ENCODE peak calls at places on chromosomes 4 and X, in four cellular contexts. One of them, this sample, is unnamed.

GRCh38 chr4:112516401-112517066 is 554 bp upstream of the NEUROG2 start:
- DNase-seq in IMR-90: no peak
- DNase-seq in K562: peak
- DNase-seq in GM12878: no peak
- DNase-seq in this sample: no peak

GRCh38 chrX:2701600-2701999 is 10.5 kb downstream of the CD99 start:
- DNase-seq in IMR-90: no peak
- DNase-seq in K562: no peak
- DNase-seq in GM12878: peak
- DNase-seq in this sample: no peak

GRCh38 chr4:38106301-38106700 is 146.1 kb downstream of the PTTG2 start:
- DNase-seq in GM12878: no peak
- DNase-seq in IMR-90: peak
- DNase-seq in K562: no peak
- DNase-seq in this sample: no peak

GRCh38 chr4:144582105-144582850 is 63.7 kb upstream of the HHIP start:
- DNase-seq in IMR-90: peak
- DNase-seq in GM12878: no peak
- DNase-seq in K562: no peak
- DNase-seq in this sample: no peak

GRCh38 chr4:183177001-183177400 is 77.9 kb downstream of the WWC2 start:
- DNase-seq in K562: no peak
- DNase-seq in IMR-90: no peak
- DNase-seq in GM12878: no peak
- DNase-seq in this sample: no peak

GRCh38 chr4:154004450-154004849 is 215.6 kb upstream of the SFRP2 start:
- DNase-seq in K562: no peak
- DNase-seq in GM12878: no peak
- DNase-seq in IMR-90: no peak
- DNase-seq in this sample: no peak

GRCh38 chr4:154332681-154333421 is 158.7 kb downstream of the DCHS2 start:
- DNase-seq in K562: no peak
- DNase-seq in IMR-90: peak
- DNase-seq in GM12878: peak
- DNase-seq in this sample: peak

GRCh38 chr4:128524311-128524710 is 236.7 kb upstream of the PGRMC2 start:
- DNase-seq in IMR-90: peak
- DNase-seq in K562: no peak
- DNase-seq in GM12878: no peak
- DNase-seq in this sample: peak

GRCh38 chr4:142091085-142091513 is 454.7 kb downstream of the IL15 start:
- DNase-seq in K562: no peak
- DNase-seq in IMR-90: peak
- DNase-seq in GM12878: no peak
- DNase-seq in this sample: peak

GRCh38 chr4:23680616-23681518 is 209.0 kb downstream of the PPARGC1A start:
- DNase-seq in IMR-90: peak
- DNase-seq in K562: no peak
- DNase-seq in GM12878: no peak
- DNase-seq in this sample: no peak

GRCh38 chr4:38681283-38682066 is 17.5 kb downstream of the KLF3 start:
- DNase-seq in K562: no peak
- DNase-seq in IMR-90: peak
- DNase-seq in GM12878: no peak
- DNase-seq in this sample: no peak

GRCh38 chr4:30258949-30259348 is 461.2 kb upstream of the PCDH7 start:
- DNase-seq in GM12878: no peak
- DNase-seq in K562: no peak
- DNase-seq in IMR-90: no peak
- DNase-seq in this sample: no peak

GRCh38 chr4:30256105-30256828 is 463.9 kb upstream of the PCDH7 start:
- DNase-seq in IMR-90: no peak
- DNase-seq in GM12878: no peak
- DNase-seq in K562: no peak
- DNase-seq in this sample: no peak
- TF ChIP-seq ELK1 in IMR-90: no peak
- TF ChIP-seq ELK1 in GM12878: no peak
- TF ChIP-seq ELK1 in K562: no peak
- TF ChIP-seq ELK1 in this sample: no peak

GRCh38 chrX:27600686-27601085 is 10.5 kb downstream of the DCAF8L2 start:
- DNase-seq in K562: no peak
- DNase-seq in IMR-90: no peak
- DNase-seq in GM12878: no peak
- DNase-seq in this sample: no peak
- TF ChIP-seq ELK1 in K562: no peak
- TF ChIP-seq ELK1 in IMR-90: no peak
- TF ChIP-seq ELK1 in GM12878: no peak
- TF ChIP-seq ELK1 in this sample: no peak

GRCh38 chr4:147782087-147782781 is 50.3 kb downstream of the ARHGAP10 start:
- DNase-seq in K562: no peak
- DNase-seq in IMR-90: peak
- DNase-seq in GM12878: no peak
- DNase-seq in this sample: no peak
- TF ChIP-seq ELK1 in K562: no peak
- TF ChIP-seq ELK1 in IMR-90: no peak
- TF ChIP-seq ELK1 in GM12878: no peak
- TF ChIP-seq ELK1 in this sample: no peak

GRCh38 chrX:104668550-104668949 is 102.6 kb downstream of the IL1RAPL2 start:
- DNase-seq in GM12878: no peak
- DNase-seq in K562: no peak
- DNase-seq in IMR-90: peak
- DNase-seq in this sample: peak
- TF ChIP-seq ELK1 in GM12878: no peak
- TF ChIP-seq ELK1 in K562: no peak
- TF ChIP-seq ELK1 in IMR-90: no peak
- TF ChIP-seq ELK1 in this sample: no peak

GRCh38 chr4:15159477-15160019 is 157.3 kb downstream of the CPEB2 start:
- DNase-seq in K562: no peak
- DNase-seq in GM12878: no peak
- DNase-seq in IMR-90: no peak
- DNase-seq in this sample: no peak

GRCh38 chr4:15162046-15162445 is 159.8 kb downstream of the CPEB2 start:
- DNase-seq in IMR-90: no peak
- DNase-seq in GM12878: no peak
- DNase-seq in K562: no peak
- DNase-seq in this sample: no peak

GRCh38 chr4:15161439-15161838 is 159.2 kb downstream of the CPEB2 start:
- DNase-seq in K562: no peak
- DNase-seq in IMR-90: no peak
- DNase-seq in GM12878: no peak
- DNase-seq in this sample: no peak

GRCh38 chr4:15162465-15163283 is 160.4 kb downstream of the CPEB2 start:
- DNase-seq in IMR-90: peak
- DNase-seq in K562: no peak
- DNase-seq in GM12878: no peak
- DNase-seq in this sample: no peak

DNA sequence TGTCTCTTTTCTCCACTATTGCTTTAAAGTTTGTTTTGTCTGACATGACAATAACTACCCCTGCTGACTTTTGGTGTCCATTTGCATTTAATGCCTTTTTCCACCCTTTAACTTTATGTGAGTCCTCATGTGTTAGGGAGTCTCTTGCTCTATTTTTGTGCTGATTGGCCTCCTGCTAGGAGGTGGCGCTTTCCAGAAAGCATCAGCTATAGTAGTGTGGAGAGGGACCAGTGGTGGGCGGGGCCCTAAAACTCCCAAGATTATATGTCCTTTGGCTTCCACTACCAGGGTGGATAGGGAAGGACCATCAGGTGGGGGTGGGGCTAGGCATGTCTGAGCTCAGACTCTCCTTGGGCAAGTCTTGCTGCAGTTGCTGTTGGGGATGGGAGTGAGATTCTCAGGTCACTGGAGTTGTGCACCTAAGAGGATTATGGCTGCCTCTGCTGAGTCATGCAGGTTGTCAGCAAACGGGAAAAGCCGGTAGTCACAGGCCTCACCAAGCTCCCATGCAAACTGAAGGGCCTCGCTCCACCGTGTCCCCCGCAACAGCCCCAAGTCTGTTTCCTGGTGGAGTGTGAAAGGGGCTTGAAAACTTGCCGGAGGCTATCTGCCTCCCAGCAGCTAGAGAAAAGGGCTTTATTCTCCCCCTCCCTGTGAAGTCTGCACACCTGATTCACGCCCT is 156.3 kb downstream of the CPEB2 start:
- DNase-seq in K562: no peak
- DNase-seq in GM12878: no peak
- DNase-seq in IMR-90: no peak
- DNase-seq in this sample: no peak
- TF ChIP-seq ELK1 in K562: no peak
- TF ChIP-seq ELK1 in GM12878: no peak
- TF ChIP-seq ELK1 in IMR-90: no peak
- TF ChIP-seq ELK1 in this sample: no peak

GRCh38 chr4:13612569-13612968 is 15.0 kb downstream of the BOD1L1 start:
- DNase-seq in GM12878: no peak
- DNase-seq in K562: no peak
- DNase-seq in IMR-90: no peak
- DNase-seq in this sample: no peak

GRCh38 chr4:13616597-13616996 is 10.9 kb downstream of the BOD1L1 start:
- DNase-seq in IMR-90: no peak
- DNase-seq in K562: no peak
- DNase-seq in GM12878: no peak
- DNase-seq in this sample: no peak

GRCh38 chr4:13615162-13615561 is 12.4 kb downstream of the BOD1L1 start:
- DNase-seq in K562: no peak
- DNase-seq in IMR-90: no peak
- DNase-seq in GM12878: no peak
- DNase-seq in this sample: no peak

GRCh38 chr4:13617801-13618200 is 9.7 kb downstream of the BOD1L1 start:
- DNase-seq in GM12878: no peak
- DNase-seq in IMR-90: no peak
- DNase-seq in K562: no peak
- DNase-seq in this sample: no peak

GRCh38 chr4:13618212-13618806 is 9.2 kb downstream of the BOD1L1 start:
- DNase-seq in IMR-90: no peak
- DNase-seq in K562: no peak
- DNase-seq in GM12878: no peak
- DNase-seq in this sample: no peak
- TF ChIP-seq ELK1 in IMR-90: no peak
- TF ChIP-seq ELK1 in K562: no peak
- TF ChIP-seq ELK1 in GM12878: no peak
- TF ChIP-seq ELK1 in this sample: no peak

GRCh38 chr4:110160616-110161015 is 37.8 kb downstream of the ELOVL6 start:
- DNase-seq in IMR-90: no peak
- DNase-seq in GM12878: no peak
- DNase-seq in K562: no peak
- DNase-seq in this sample: no peak

GRCh38 chr4:110163327-110164070 is 34.9 kb downstream of the ELOVL6 start:
- DNase-seq in K562: no peak
- DNase-seq in GM12878: no peak
- DNase-seq in IMR-90: peak
- DNase-seq in this sample: peak

GRCh38 chr4:110164856-110165255 is 33.6 kb downstream of the ELOVL6 start:
- DNase-seq in K562: no peak
- DNase-seq in GM12878: no peak
- DNase-seq in IMR-90: no peak
- DNase-seq in this sample: no peak

GRCh38 chr4:110164251-110164650 is 34.2 kb downstream of the ELOVL6 start:
- DNase-seq in IMR-90: peak
- DNase-seq in K562: no peak
- DNase-seq in GM12878: no peak
- DNase-seq in this sample: no peak

GRCh38 chr4:110165382-110166285 is 32.8 kb downstream of the ELOVL6 start:
- DNase-seq in K562: no peak
- DNase-seq in GM12878: no peak
- DNase-seq in IMR-90: peak
- DNase-seq in this sample: no peak
- TF ChIP-seq ELK1 in K562: no peak
- TF ChIP-seq ELK1 in GM12878: no peak
- TF ChIP-seq ELK1 in IMR-90: no peak
- TF ChIP-seq ELK1 in this sample: no peak

GRCh38 chr4:10031663-10032590 is 10.6 kb upstream of the SLC2A9 start:
- DNase-seq in GM12878: no peak
- DNase-seq in IMR-90: no peak
- DNase-seq in K562: no peak
- DNase-seq in this sample: no peak

GRCh38 chr4:10030946-10031662 is 9.8 kb upstream of the SLC2A9 start:
- DNase-seq in IMR-90: no peak
- DNase-seq in K562: no peak
- DNase-seq in GM12878: no peak
- DNase-seq in this sample: no peak

GRCh38 chr4:10033191-10033881 is 12.0 kb upstream of the SLC2A9 start:
- DNase-seq in K562: peak
- DNase-seq in GM12878: no peak
- DNase-seq in IMR-90: peak
- DNase-seq in this sample: no peak

GRCh38 chr4:10034136-10034535 is 12.8 kb upstream of the SLC2A9 start:
- DNase-seq in K562: no peak
- DNase-seq in IMR-90: no peak
- DNase-seq in GM12878: no peak
- DNase-seq in this sample: no peak

DNA sequence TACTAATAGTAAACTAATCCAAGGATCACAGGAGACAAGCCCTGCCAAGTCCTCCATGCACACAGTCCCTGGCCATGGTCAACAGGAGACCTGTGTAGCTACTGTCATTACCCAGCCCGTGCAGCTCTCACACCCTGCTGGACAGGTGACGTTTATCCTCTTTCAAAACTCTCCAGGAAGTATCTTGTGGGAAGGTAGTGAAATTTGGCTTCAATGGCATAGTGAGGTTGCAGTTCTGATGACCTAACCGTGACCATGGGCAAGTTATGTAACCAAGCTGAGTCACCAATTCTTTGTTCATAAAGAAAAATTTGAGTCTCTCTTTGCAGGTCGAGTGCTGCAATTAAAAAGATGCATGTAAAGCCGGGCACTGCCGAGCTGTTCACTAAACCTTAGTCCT is 11.3 kb upstream of the SLC2A9 start:
- DNase-seq in GM12878: no peak
- DNase-seq in K562: no peak
- DNase-seq in IMR-90: peak
- DNase-seq in this sample: peak
- TF ChIP-seq ELK1 in GM12878: no peak
- TF ChIP-seq ELK1 in K562: no peak
- TF ChIP-seq ELK1 in IMR-90: no peak
- TF ChIP-seq ELK1 in this sample: no peak